ENCODE peak calls at places on chromosomes 5 and 9, in five cellular contexts. X is lower lobe of right lung, K is left ventricle myocardium inferior, M is uterus, A is cardiac muscle cell. V is an unnamed sample.

GRCh38 chr9:131418143-131419028 is 24.5 kb downstream of the PRRC2B start:
- DNase-seq in X (peak; percentile 47), K (peak; percentile 39), M (no peak), A (no peak), V (peak; percentile 17)

GRCh38 chr5:158943057-158943456 is 156.7 kb downstream of the EBF1 start:
- DNase-seq in X (no peak), K (peak; percentile 44), M (peak; percentile 34), A (peak; percentile 67), V (no peak)

GRCh38 chr5:129099184-129099570 is 4.6 kb downstream of the ISOC1 start:
- DNase-seq in X (no peak), K (no peak), M (no peak), A (no peak), V (no peak)

GRCh38 chr5:138653502-138653901 is 78.3 kb upstream of the HSPA9 start:
- DNase-seq in X (no peak), K (no peak), M (no peak), A (peak; percentile 39), V (no peak)

GRCh38 chr5:27568811-27569210 is 530.4 kb upstream of the CDH9 start:
- DNase-seq in X (no peak), K (no peak), M (no peak), A (peak; percentile 7), V (no peak)

GRCh38 chr9:7668541-7668940 is 131.0 kb downstream of the DMAC1 start:
- DNase-seq in X (no peak), K (no peak), M (no peak), A (no peak), V (no peak)

GRCh38 chr5:164027738-164028137 is 522.3 kb downstream of the MAT2B start:
- DNase-seq in X (no peak), K (no peak), M (no peak), A (no peak), V (no peak)

GRCh38 chr5:157994906-157995519 is 136.1 kb upstream of the CLINT1 start:
- DNase-seq in X (peak; percentile 69), K (peak; percentile 55), M (peak; percentile 73), A (peak; percentile 81), V (peak; percentile 79)

GRCh38 chr5:145854651-145855258 is 18.1 kb downstream of the GRXCR2 start:
- DNase-seq in X (no peak), K (no peak), M (no peak), A (peak; percentile 80), V (no peak)

GRCh38 chr5:142686210-142686734 is 382 bp upstream of the FGF1 start:
- DNase-seq in X (no peak), K (no peak), M (peak; percentile 32), A (no peak), V (no peak)

GRCh38 chr5:151208481-151208914 is 15.4 kb downstream of the CCDC69 start:
- DNase-seq in X (peak; percentile 55), K (no peak), M (peak; percentile 24), A (peak; percentile 50), V (no peak)

GRCh38 chr5:73435640-73436534 is 12.7 kb downstream of the FOXD1 start:
- DNase-seq in X (no peak), K (no peak), M (no peak), A (no peak), V (no peak)

GRCh38 chr9:82466616-82467251 is 478.2 kb downstream of the SPATA31D1 start:
- DNase-seq in X (no peak), K (no peak), M (no peak), A (peak; percentile 21), V (no peak)
- TF ChIP-seq CTCF in X (peak; percentile 14), K (peak; percentile 45), M (no peak), A (peak; percentile 29), V (no peak)

DNA sequence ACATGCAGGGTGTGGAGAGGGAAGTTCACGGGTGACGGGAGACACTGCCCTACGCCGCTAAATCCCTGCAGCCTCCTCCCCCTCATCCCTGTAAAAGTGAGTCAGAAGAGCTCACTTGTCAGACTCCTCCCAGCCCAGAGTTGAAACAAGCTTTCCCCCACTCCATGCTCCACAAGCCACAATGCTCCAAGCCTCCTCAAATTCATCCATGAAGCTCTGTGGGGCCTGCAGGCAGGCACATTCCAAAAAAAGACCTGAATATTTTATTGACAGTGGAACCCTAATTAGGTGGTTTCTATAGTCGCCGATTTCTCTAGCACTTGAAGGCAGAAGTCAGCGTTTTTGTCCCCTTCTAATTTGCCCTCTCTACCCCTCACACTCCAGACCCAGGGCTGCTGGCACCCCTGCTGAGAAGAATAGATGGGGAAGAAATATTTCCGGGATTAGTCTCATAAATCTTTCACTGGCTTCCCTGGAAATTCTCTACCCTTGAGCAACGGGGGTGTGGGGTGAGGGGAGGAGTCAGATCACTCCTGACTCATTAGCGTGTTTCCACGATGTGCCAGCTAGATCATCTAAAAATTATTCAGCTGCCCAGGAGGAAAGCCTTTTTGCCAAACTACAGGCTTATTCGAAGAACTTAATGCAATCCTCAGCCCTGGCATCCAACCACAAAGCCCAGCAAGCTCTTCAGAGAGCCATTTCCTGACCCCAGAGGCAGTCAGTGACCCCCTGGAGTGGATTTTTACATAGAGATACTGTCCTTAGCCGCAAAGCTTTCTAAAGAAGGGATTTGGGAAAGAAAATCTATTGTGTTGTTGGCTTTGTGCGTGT is 97.1 kb downstream of the ENC1 start:
- DNase-seq in X (no peak), K (no peak), M (peak; percentile 42), A (peak; percentile 89), V (no peak)
- H3K4me3 ChIP-seq in X (no peak overlapping the region), K (no peak overlapping the region), M (no peak overlapping the region), A (no peak overlapping the region), V (no peak overlapping the region)

DNA sequence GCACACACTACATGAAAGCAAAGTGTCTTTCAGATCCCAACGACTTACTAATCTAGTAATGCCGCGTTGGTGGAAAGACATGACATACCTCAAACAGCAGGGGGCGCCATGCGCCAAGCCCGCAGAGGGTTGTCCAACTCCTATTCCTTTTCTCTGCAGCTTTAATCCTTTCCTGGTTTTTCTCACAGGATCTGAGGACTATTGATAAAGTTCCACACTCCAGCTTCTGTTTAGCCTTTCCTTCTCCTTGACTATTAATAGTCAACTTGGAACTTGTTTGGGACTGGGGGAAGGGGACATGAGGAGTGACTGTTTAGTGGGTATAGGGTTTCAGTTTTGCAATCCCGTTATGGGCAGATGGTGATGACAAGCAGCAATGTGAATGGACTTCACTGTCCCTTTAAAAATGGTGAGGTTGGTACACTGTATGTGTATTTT is 62.9 kb downstream of the OTULIN start:
- DNase-seq in X (peak; percentile 78), K (peak; percentile 71), M (peak; percentile 76), A (peak; percentile 89), V (peak; percentile 87)
- H3K27ac ChIP-seq in X (no peak overlapping the region), K (peak overlapping the region; percentile 10), M (no peak overlapping the region), A (peak overlapping the region; percentile 70), V (no peak overlapping the region)

DNA sequence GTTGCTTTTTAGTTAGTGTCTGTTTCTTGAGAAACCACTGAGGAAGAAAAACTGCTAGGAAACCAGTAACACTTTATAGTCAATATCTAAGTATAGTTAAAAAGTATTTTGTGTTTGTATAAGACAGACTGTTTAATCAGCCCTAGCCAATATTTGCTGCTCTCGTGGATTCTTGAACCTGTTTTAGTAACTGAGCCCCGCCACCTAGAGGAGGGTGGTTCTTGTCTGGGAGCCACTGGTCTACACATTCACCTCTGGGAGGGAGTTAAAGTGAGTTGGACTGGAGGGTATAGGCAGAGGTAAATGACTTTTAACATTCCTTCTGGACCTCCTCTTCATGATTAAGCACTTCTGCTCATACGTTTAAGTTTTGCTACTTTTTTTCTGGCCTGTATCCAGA is 117.2 kb downstream of the SPATA31D1 start:
- DNase-seq in X (no peak), K (no peak), M (no peak), A (no peak), V (no peak)
- TF ChIP-seq CTCF in X (no peak), K (no peak), M (no peak), A (no peak), V (no peak)

DNA sequence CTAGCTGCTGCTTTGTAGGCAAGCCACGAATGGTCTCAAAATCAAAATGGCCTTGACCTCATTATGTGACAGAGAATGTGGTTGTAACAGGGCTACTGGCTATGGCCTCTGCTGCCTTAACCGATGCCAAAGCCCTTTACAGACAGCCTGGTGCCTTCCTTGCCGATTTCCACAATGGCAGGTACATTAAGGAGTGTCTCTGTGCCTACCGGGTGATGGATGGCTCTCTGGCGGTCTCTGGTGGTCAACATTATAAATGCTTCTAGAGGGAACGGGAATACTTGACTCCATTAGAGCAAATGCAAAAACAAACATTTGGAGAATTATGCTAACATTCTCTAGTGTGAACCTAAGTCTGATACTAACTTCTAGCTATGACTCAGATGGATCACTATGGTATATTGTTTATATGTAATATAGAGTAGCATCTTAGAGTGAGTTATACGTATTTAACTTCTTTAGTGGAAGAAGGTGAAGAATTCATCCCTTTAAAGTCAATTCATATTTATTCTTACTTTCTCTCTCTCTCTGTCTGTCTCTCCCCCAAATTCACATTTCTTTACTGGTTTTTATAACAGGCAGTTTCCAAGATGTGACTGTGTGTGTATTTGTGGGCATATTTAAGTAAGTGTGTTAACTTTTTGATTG is 52.5 kb downstream of the RPS23 start:
- DNase-seq in X (no peak), K (peak; percentile 20), M (peak; percentile 37), A (peak; percentile 72), V (no peak)
- H3K4me3 ChIP-seq in X (no peak overlapping the region), K (no peak overlapping the region), M (no peak overlapping the region), A (no peak overlapping the region), V (no peak overlapping the region)

DNA sequence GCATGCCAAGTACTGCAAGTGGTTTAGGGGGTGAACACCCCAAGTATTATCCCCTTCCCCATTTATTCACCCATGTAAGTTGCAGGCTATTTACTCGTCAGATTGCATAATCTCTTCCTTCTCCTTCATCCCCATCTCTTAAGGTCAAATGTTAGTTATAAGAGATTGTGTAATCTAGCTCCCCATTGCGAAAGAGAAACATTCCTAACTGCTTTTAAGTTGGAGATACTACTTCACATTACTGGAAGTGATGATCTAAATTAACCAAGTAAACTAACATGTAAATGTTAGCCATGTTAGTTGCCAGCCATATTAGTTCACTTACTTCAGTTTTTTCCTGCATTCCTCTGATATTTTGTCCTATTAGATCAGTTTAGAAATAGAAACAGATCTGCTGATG is 262.3 kb downstream of the TAF11L14 start:
- DNase-seq in X (no peak), K (no peak), M (no peak), A (peak; percentile 1), V (no peak)
- H3K27ac ChIP-seq in X (no peak overlapping the region), K (no peak overlapping the region), M (no peak overlapping the region), A (no peak overlapping the region), V (no peak overlapping the region)

GRCh38 chr9:128634111-128634510 is 22.5 kb downstream of the DYNC2I2 start:
- DNase-seq in X (no peak), K (no peak), M (no peak), A (no peak), V (no peak)

GRCh38 chr9:128632066-128632465 is 24.6 kb downstream of the DYNC2I2 start:
- DNase-seq in X (peak; percentile 41), K (no peak), M (no peak), A (no peak), V (no peak)

GRCh38 chr9:128633601-128634000 is 23.0 kb downstream of the DYNC2I2 start:
- DNase-seq in X (no peak), K (no peak), M (no peak), A (no peak), V (no peak)

GRCh38 chr9:128632486-128632885 is 24.2 kb downstream of the DYNC2I2 start:
- DNase-seq in X (peak; percentile 27), K (no peak), M (no peak), A (no peak), V (no peak)

GRCh38 chr9:128633057-128633456 is 23.6 kb downstream of the DYNC2I2 start:
- DNase-seq in X (peak; percentile 35), K (no peak), M (no peak), A (no peak), V (no peak)
- TF ChIP-seq CTCF in X (no peak), K (no peak), M (no peak), A (no peak), V (no peak)

V was measured in upper lobe of right lung.